ENCODE peak calls at places on chromosomes 11 and 22, in eight cellular contexts. One of them, this sample, is unnamed.

GRCh38 chr11:69588270-69588669 is 52.7 kb upstream of the CCND1 start:
- DNase-seq in A549: peak
- DNase-seq in cardiac fibroblast: peak
- DNase-seq in ovary: no peak
- DNase-seq in Calu3: peak
- DNase-seq in left ventricle myocardium inferior: no peak
- DNase-seq in psoas muscle: no peak
- DNase-seq in CD8-positive, alpha-beta T cell: no peak
- DNase-seq in this sample: no peak

GRCh38 chr11:45097721-45098493 is 48.5 kb upstream of the PRDM11 start:
- DNase-seq in A549: peak
- DNase-seq in cardiac fibroblast: peak
- DNase-seq in ovary: peak
- DNase-seq in Calu3: no peak
- DNase-seq in left ventricle myocardium inferior: no peak
- DNase-seq in psoas muscle: peak
- DNase-seq in CD8-positive, alpha-beta T cell: no peak
- DNase-seq in this sample: peak

GRCh38 chr11:111411456-111411855 is 32.4 kb upstream of the POU2AF1 start:
- DNase-seq in A549: no peak
- DNase-seq in cardiac fibroblast: no peak
- DNase-seq in ovary: no peak
- DNase-seq in Calu3: no peak
- DNase-seq in left ventricle myocardium inferior: no peak
- DNase-seq in psoas muscle: no peak
- DNase-seq in CD8-positive, alpha-beta T cell: no peak
- DNase-seq in this sample: no peak

GRCh38 chr11:8988329-8989234 is 15.2 kb downstream of the NRIP3 start:
- DNase-seq in A549: no peak
- DNase-seq in cardiac fibroblast: no peak
- DNase-seq in ovary: no peak
- DNase-seq in Calu3: no peak
- DNase-seq in left ventricle myocardium inferior: no peak
- DNase-seq in psoas muscle: no peak
- DNase-seq in CD8-positive, alpha-beta T cell: no peak
- DNase-seq in this sample: no peak

GRCh38 chr11:14835491-14836105 is 56.4 kb downstream of the CYP2R1 start:
- DNase-seq in A549: no peak
- DNase-seq in cardiac fibroblast: no peak
- DNase-seq in ovary: no peak
- DNase-seq in Calu3: no peak
- DNase-seq in left ventricle myocardium inferior: no peak
- DNase-seq in psoas muscle: no peak
- DNase-seq in CD8-positive, alpha-beta T cell: no peak
- DNase-seq in this sample: no peak

GRCh38 chr11:133999355-133999754 is 42.6 kb upstream of the IGSF9B start:
- DNase-seq in A549: no peak
- DNase-seq in cardiac fibroblast: no peak
- DNase-seq in ovary: no peak
- DNase-seq in Calu3: no peak
- DNase-seq in left ventricle myocardium inferior: no peak
- DNase-seq in psoas muscle: no peak
- DNase-seq in CD8-positive, alpha-beta T cell: no peak
- DNase-seq in this sample: no peak

GRCh38 chr11:27317751-27318150 is 45.3 kb downstream of the CCDC34 start:
- DNase-seq in A549: peak
- DNase-seq in cardiac fibroblast: peak
- DNase-seq in ovary: no peak
- DNase-seq in Calu3: peak
- DNase-seq in left ventricle myocardium inferior: no peak
- DNase-seq in psoas muscle: no peak
- DNase-seq in CD8-positive, alpha-beta T cell: no peak
- DNase-seq in this sample: no peak

GRCh38 chr11:130146797-130147196 is 12.8 kb upstream of the ST14 start:
- DNase-seq in A549: no peak
- DNase-seq in cardiac fibroblast: no peak
- DNase-seq in ovary: no peak
- DNase-seq in Calu3: no peak
- DNase-seq in left ventricle myocardium inferior: no peak
- DNase-seq in psoas muscle: no peak
- DNase-seq in CD8-positive, alpha-beta T cell: no peak
- DNase-seq in this sample: no peak

GRCh38 chr11:88281317-88281712 is 56.2 kb downstream of the CTSC start:
- DNase-seq in A549: peak
- DNase-seq in cardiac fibroblast: peak
- DNase-seq in ovary: no peak
- DNase-seq in Calu3: peak
- DNase-seq in left ventricle myocardium inferior: no peak
- DNase-seq in psoas muscle: no peak
- DNase-seq in CD8-positive, alpha-beta T cell: no peak
- DNase-seq in this sample: no peak

GRCh38 chr11:17985517-17985916 is 27.3 kb downstream of the SERGEF start:
- DNase-seq in A549: no peak
- DNase-seq in cardiac fibroblast: peak
- DNase-seq in ovary: no peak
- DNase-seq in Calu3: peak
- DNase-seq in left ventricle myocardium inferior: no peak
- DNase-seq in psoas muscle: no peak
- DNase-seq in CD8-positive, alpha-beta T cell: no peak
- DNase-seq in this sample: no peak

GRCh38 chr11:131465746-131466145 is 95.3 kb downstream of the NTM start:
- DNase-seq in A549: no peak
- DNase-seq in cardiac fibroblast: no peak
- DNase-seq in ovary: no peak
- DNase-seq in Calu3: no peak
- DNase-seq in left ventricle myocardium inferior: no peak
- DNase-seq in psoas muscle: no peak
- DNase-seq in CD8-positive, alpha-beta T cell: no peak
- DNase-seq in this sample: no peak

GRCh38 chr22:49887074-49887471 is 31.2 kb downstream of the ALG12 start:
- DNase-seq in A549: no peak
- DNase-seq in cardiac fibroblast: no peak
- DNase-seq in ovary: no peak
- DNase-seq in Calu3: no peak
- DNase-seq in left ventricle myocardium inferior: no peak
- DNase-seq in psoas muscle: no peak
- DNase-seq in CD8-positive, alpha-beta T cell: no peak
- DNase-seq in this sample: no peak

GRCh38 chr11:81010631-81011030 is 1569.8 kb upstream of the TENM4 start:
- DNase-seq in A549: no peak
- DNase-seq in cardiac fibroblast: no peak
- DNase-seq in ovary: no peak
- DNase-seq in Calu3: no peak
- DNase-seq in left ventricle myocardium inferior: no peak
- DNase-seq in psoas muscle: no peak
- DNase-seq in CD8-positive, alpha-beta T cell: no peak
- DNase-seq in this sample: no peak

GRCh38 chr22:33162196-33162595 is 104.0 kb upstream of the SYN3 start:
- DNase-seq in A549: no peak
- DNase-seq in cardiac fibroblast: no peak
- DNase-seq in ovary: no peak
- DNase-seq in Calu3: no peak
- DNase-seq in left ventricle myocardium inferior: no peak
- DNase-seq in psoas muscle: no peak
- DNase-seq in CD8-positive, alpha-beta T cell: no peak
- DNase-seq in this sample: no peak

GRCh38 chr11:71253794-71254193 is 1.4 kb upstream of the SHANK2 start:
- DNase-seq in A549: no peak
- DNase-seq in cardiac fibroblast: no peak
- DNase-seq in ovary: no peak
- DNase-seq in Calu3: peak
- DNase-seq in left ventricle myocardium inferior: no peak
- DNase-seq in psoas muscle: no peak
- DNase-seq in CD8-positive, alpha-beta T cell: no peak
- DNase-seq in this sample: no peak

GRCh38 chr11:115092516-115092915 is 411.7 kb downstream of the CADM1 start:
- DNase-seq in A549: no peak
- DNase-seq in cardiac fibroblast: no peak
- DNase-seq in ovary: no peak
- DNase-seq in Calu3: no peak
- DNase-seq in left ventricle myocardium inferior: no peak
- DNase-seq in psoas muscle: no peak
- DNase-seq in CD8-positive, alpha-beta T cell: no peak
- DNase-seq in this sample: no peak

GRCh38 chr11:82546556-82547162 is 187.0 kb downstream of the FAM181B start:
- DNase-seq in A549: no peak
- DNase-seq in cardiac fibroblast: no peak
- DNase-seq in ovary: no peak
- DNase-seq in Calu3: no peak
- DNase-seq in left ventricle myocardium inferior: no peak
- DNase-seq in psoas muscle: no peak
- DNase-seq in CD8-positive, alpha-beta T cell: no peak
- DNase-seq in this sample: no peak

GRCh38 chr11:112615238-112615637 is 346.0 kb upstream of the NCAM1 start:
- DNase-seq in A549: no peak
- DNase-seq in cardiac fibroblast: no peak
- DNase-seq in ovary: no peak
- DNase-seq in Calu3: no peak
- DNase-seq in left ventricle myocardium inferior: no peak
- DNase-seq in psoas muscle: no peak
- DNase-seq in CD8-positive, alpha-beta T cell: no peak
- DNase-seq in this sample: no peak

GRCh38 chr11:65927904-65928397 is 8.7 kb downstream of the DRAP1 start:
- DNase-seq in A549: no peak
- DNase-seq in cardiac fibroblast: no peak
- DNase-seq in ovary: no peak
- DNase-seq in Calu3: no peak
- DNase-seq in left ventricle myocardium inferior: no peak
- DNase-seq in psoas muscle: no peak
- DNase-seq in CD8-positive, alpha-beta T cell: peak
- DNase-seq in this sample: no peak

GRCh38 chr11:122746050-122746478 is 90.5 kb downstream of the UBASH3B start:
- DNase-seq in A549: no peak
- DNase-seq in cardiac fibroblast: no peak
- DNase-seq in ovary: no peak
- DNase-seq in Calu3: no peak
- DNase-seq in left ventricle myocardium inferior: no peak
- DNase-seq in psoas muscle: no peak
- DNase-seq in CD8-positive, alpha-beta T cell: no peak
- DNase-seq in this sample: no peak

GRCh38 chr11:16356751-16357365 is 512 bp upstream of the SOX6 start:
- DNase-seq in A549: no peak
- DNase-seq in cardiac fibroblast: peak
- DNase-seq in ovary: no peak
- DNase-seq in Calu3: no peak
- DNase-seq in left ventricle myocardium inferior: peak
- DNase-seq in psoas muscle: no peak
- DNase-seq in CD8-positive, alpha-beta T cell: no peak
- DNase-seq in this sample: no peak

GRCh38 chr11:125273519-125274000 is 109.0 kb downstream of the PKNOX2 start:
- DNase-seq in A549: no peak
- DNase-seq in cardiac fibroblast: no peak
- DNase-seq in ovary: no peak
- DNase-seq in Calu3: no peak
- DNase-seq in left ventricle myocardium inferior: no peak
- DNase-seq in psoas muscle: no peak
- DNase-seq in CD8-positive, alpha-beta T cell: no peak
- DNase-seq in this sample: no peak

GRCh38 chr11:83801799-83802198 is 515.6 kb upstream of the CCDC90B start:
- DNase-seq in A549: no peak
- DNase-seq in cardiac fibroblast: no peak
- DNase-seq in ovary: no peak
- DNase-seq in Calu3: no peak
- DNase-seq in left ventricle myocardium inferior: no peak
- DNase-seq in psoas muscle: no peak
- DNase-seq in CD8-positive, alpha-beta T cell: no peak
- DNase-seq in this sample: no peak
- TF ChIP-seq CTCF in A549: no peak
- TF ChIP-seq CTCF in cardiac fibroblast: peak
- TF ChIP-seq CTCF in ovary: no peak
- TF ChIP-seq CTCF in Calu3: no peak
- TF ChIP-seq CTCF in left ventricle myocardium inferior: no peak
- TF ChIP-seq CTCF in psoas muscle: no peak
- TF ChIP-seq CTCF in CD8-positive, alpha-beta T cell: no peak
- TF ChIP-seq CTCF in this sample: peak

GRCh38 chr22:44025171-44026065 is 1.3 kb downstream of the PARVB start:
- DNase-seq in A549: no peak
- DNase-seq in cardiac fibroblast: no peak
- DNase-seq in ovary: no peak
- DNase-seq in Calu3: no peak
- DNase-seq in left ventricle myocardium inferior: peak
- DNase-seq in psoas muscle: peak
- DNase-seq in CD8-positive, alpha-beta T cell: no peak
- DNase-seq in this sample: no peak
- TF ChIP-seq CTCF in A549: no peak
- TF ChIP-seq CTCF in cardiac fibroblast: no peak
- TF ChIP-seq CTCF in ovary: no peak
- TF ChIP-seq CTCF in Calu3: no peak
- TF ChIP-seq CTCF in left ventricle myocardium inferior: no peak
- TF ChIP-seq CTCF in psoas muscle: no peak
- TF ChIP-seq CTCF in CD8-positive, alpha-beta T cell: no peak
- TF ChIP-seq CTCF in this sample: no peak

GRCh38 chr11:120945042-120945441 is 78.9 kb upstream of the TBCEL start:
- DNase-seq in A549: no peak
- DNase-seq in cardiac fibroblast: no peak
- DNase-seq in ovary: no peak
- DNase-seq in Calu3: no peak
- DNase-seq in left ventricle myocardium inferior: no peak
- DNase-seq in psoas muscle: no peak
- DNase-seq in CD8-positive, alpha-beta T cell: no peak
- DNase-seq in this sample: no peak
- TF ChIP-seq CTCF in A549: no peak
- TF ChIP-seq CTCF in cardiac fibroblast: peak
- TF ChIP-seq CTCF in ovary: no peak
- TF ChIP-seq CTCF in Calu3: no peak
- TF ChIP-seq CTCF in left ventricle myocardium inferior: peak
- TF ChIP-seq CTCF in psoas muscle: no peak
- TF ChIP-seq CTCF in CD8-positive, alpha-beta T cell: no peak
- TF ChIP-seq CTCF in this sample: no peak

GRCh38 chr22:26481112-26481693 is 2.4 kb downstream of the HPS4 start:
- DNase-seq in A549: no peak
- DNase-seq in cardiac fibroblast: no peak
- DNase-seq in ovary: no peak
- DNase-seq in Calu3: no peak
- DNase-seq in left ventricle myocardium inferior: no peak
- DNase-seq in psoas muscle: no peak
- DNase-seq in CD8-positive, alpha-beta T cell: no peak
- DNase-seq in this sample: no peak
- TF ChIP-seq CTCF in A549: no peak
- TF ChIP-seq CTCF in cardiac fibroblast: no peak
- TF ChIP-seq CTCF in ovary: no peak
- TF ChIP-seq CTCF in Calu3: no peak
- TF ChIP-seq CTCF in left ventricle myocardium inferior: no peak
- TF ChIP-seq CTCF in psoas muscle: no peak
- TF ChIP-seq CTCF in CD8-positive, alpha-beta T cell: no peak
- TF ChIP-seq CTCF in this sample: no peak

This sample was measured in mesothelial cell of epicardium.